ENCODE peak calls at places on chromosomes 5 and 9, in eight cellular contexts. G is head of caudate nucleus; I is adrenal gland; S is RWPE1; W is SW480; E is HTR-8/SVneo; B is activated CD4-positive, CD25-positive, alpha-beta regulatory T cell; P is retinal pigment epithelial cell. L is an unnamed sample.

GRCh38 chr5:166285385-166285784 is 2006.1 kb upstream of the WWC1 start:
- DNase-seq in G (no peak), I (no peak), S (peak), W (no peak), E (peak), B (no peak), P (no peak), L (no peak)

GRCh38 chr5:174567506-174568141 is 156.8 kb upstream of the MSX2 start:
- DNase-seq in G (no peak), I (no peak), S (peak), W (no peak), E (no peak), B (no peak), P (no peak), L (no peak)

GRCh38 chr5:136080483-136081180 is 51.8 kb downstream of the TGFBI start:
- DNase-seq in G (peak), I (peak), S (no peak), W (peak), E (peak), B (no peak), P (peak), L (no peak)

GRCh38 chr5:150053231-150053626 is 33.1 kb downstream of the CSF1R start:
- DNase-seq in G (no peak), I (peak), S (no peak), W (peak), E (peak), B (no peak), P (peak), L (no peak)

GRCh38 chr5:55469838-55470237 is 64.9 kb downstream of the PLPP1 start:
- DNase-seq in G (no peak), I (no peak), S (no peak), W (no peak), E (no peak), B (no peak), P (no peak), L (no peak)

GRCh38 chr9:13139641-13140171 is 139.8 kb downstream of the MPDZ start:
- DNase-seq in G (peak), I (no peak), S (peak), W (peak), E (peak), B (no peak), P (peak), L (no peak)

GRCh38 chr9:8857330-8858249 is 1058.0 kb upstream of the DMAC1 start:
- DNase-seq in G (peak), I (peak), S (no peak), W (no peak), E (no peak), B (no peak), P (no peak), L (no peak)

GRCh38 chr5:32276173-32276853 is 36.4 kb downstream of the MTMR12 start:
- DNase-seq in G (no peak), I (no peak), S (peak), W (peak), E (no peak), B (no peak), P (no peak), L (no peak)

GRCh38 chr5:128227984-128228383 is 144.4 kb downstream of the SLC12A2 start:
- DNase-seq in G (no peak), I (no peak), S (peak), W (peak), E (peak), B (no peak), P (peak), L (no peak)

GRCh38 chr5:6686916-6687409 is 26.3 kb upstream of the TENT4A start:
- DNase-seq in G (no peak), I (peak), S (peak), W (no peak), E (peak), B (no peak), P (no peak), L (no peak)

GRCh38 chr9:36903541-36904435 is 130.3 kb downstream of the PAX5 start:
- DNase-seq in G (no peak), I (peak), S (peak), W (peak), E (peak), B (no peak), P (peak), L (no peak)

GRCh38 chr9:138006576-138007233 is 129.1 kb downstream of the CACNA1B start:
- DNase-seq in G (no peak), I (no peak), S (no peak), W (no peak), E (no peak), B (no peak), P (no peak), L (no peak)

GRCh38 chr5:132087176-132087575 is 13.6 kb downstream of the CSF2 start:
- DNase-seq in G (no peak), I (no peak), S (no peak), W (no peak), E (no peak), B (no peak), P (no peak), L (no peak)

GRCh38 chr5:95959964-95960801 is 1.5 kb downstream of the ELL2 start:
- DNase-seq in G (no peak), I (peak), S (peak), W (peak), E (no peak), B (no peak), P (no peak), L (no peak)

GRCh38 chr9:75464726-75465125 is 376.4 kb downstream of the OSTF1 start:
- DNase-seq in G (no peak), I (no peak), S (no peak), W (no peak), E (no peak), B (no peak), P (no peak), L (no peak)

GRCh38 chr5:6419340-6419852 is 29.3 kb upstream of the UBE2QL1 start:
- DNase-seq in G (no peak), I (no peak), S (peak), W (peak), E (peak), B (no peak), P (no peak), L (no peak)

GRCh38 chr9:93549636-93550035 is 26.7 kb upstream of the PHF2 start:
- DNase-seq in G (no peak), I (no peak), S (no peak), W (no peak), E (no peak), B (no peak), P (peak), L (no peak)

GRCh38 chr5:163659568-163659902 is 154.1 kb downstream of the MAT2B start:
- DNase-seq in G (no peak), I (no peak), S (no peak), W (no peak), E (no peak), B (no peak), P (no peak), L (no peak)

GRCh38 chr9:127770905-127771569 is 7.4 kb downstream of the SH2D3C start:
- DNase-seq in G (peak), I (peak), S (peak), W (peak), E (peak), B (peak), P (peak), L (peak)

GRCh38 chr5:172185096-172185461 is 2.9 kb downstream of the STK10 start:
- DNase-seq in G (no peak), I (no peak), S (no peak), W (no peak), E (no peak), B (no peak), P (no peak), L (no peak)

GRCh38 chr9:117488659-117489058 is 73.8 kb upstream of the ASTN2 start:
- DNase-seq in G (no peak), I (no peak), S (no peak), W (no peak), E (no peak), B (no peak), P (no peak), L (no peak)

GRCh38 chr5:163682226-163682625 is 176.8 kb downstream of the MAT2B start:
- DNase-seq in G (no peak), I (no peak), S (no peak), W (no peak), E (no peak), B (no peak), P (no peak), L (no peak)

GRCh38 chr9:113624721-113625120 is 161.2 kb downstream of the RGS3 start:
- DNase-seq in G (no peak), I (no peak), S (no peak), W (no peak), E (no peak), B (no peak), P (no peak), L (no peak)

GRCh38 chr9:136942881-136943230 is 1.7 kb downstream of the FBXW5 start:
- DNase-seq in G (no peak), I (no peak), S (no peak), W (no peak), E (no peak), B (no peak), P (no peak), L (no peak)

GRCh38 chr5:143539742-143540141 is 136.3 kb upstream of the NR3C1 start:
- DNase-seq in G (no peak), I (no peak), S (no peak), W (no peak), E (no peak), B (no peak), P (no peak), L (no peak)

GRCh38 chr9:117073539-117074336 is 341.1 kb downstream of the ASTN2 start:
- DNase-seq in G (peak), I (no peak), S (peak), W (peak), E (peak), B (no peak), P (no peak), L (no peak)

GRCh38 chr5:170046221-170046620 is 59.5 kb upstream of the FOXI1 start:
- DNase-seq in G (no peak), I (no peak), S (no peak), W (no peak), E (no peak), B (no peak), P (no peak), L (no peak)

L was measured in NCI-H1048.